ENCODE peak calls at places on chromosomes 12 and 14, in five cellular contexts. B, E, C, D and K are unnamed samples.

GRCh38 chr12:69834147-69834546 is 9.1 kb downstream of the MYRFL start:
- DNase-seq in B (no peak), C (no peak), E (no peak), D (no peak), K (no peak)

GRCh38 chr12:90954428-90954827 is 548 bp downstream of the CCER1 start:
- DNase-seq in B (no peak), E (no peak), C (no peak), D (no peak), K (no peak)

GRCh38 chr12:47509398-47509851 is 196.4 kb downstream of the RPAP3 start:
- DNase-seq in E (peak; percentile 79), D (no peak), C (no peak), B (no peak), K (peak; percentile 82)

GRCh38 chr12:6201775-6202292 is 1.6 kb downstream of the CD9 start:
- DNase-seq in E (no peak), C (no peak), D (no peak), B (no peak), K (no peak)

GRCh38 chr12:112985655-112986290 is 7.5 kb downstream of the OAS2 start:
- DNase-seq in D (no peak), C (no peak), B (no peak), E (no peak), K (no peak)

GRCh38 chr14:69094481-69094880 is 58.4 kb downstream of the DCAF5 start:
- DNase-seq in D (peak; percentile 61), E (no peak), C (no peak), B (no peak), K (peak; percentile 19)

GRCh38 chr12:46110220-46110700 is 119.9 kb upstream of the SCAF11 start:
- DNase-seq in D (no peak), E (no peak), C (no peak), B (no peak), K (no peak)

GRCh38 chr12:112599871-112600270 is 181.1 kb downstream of the PTPN11 start:
- DNase-seq in C (no peak), D (no peak), E (no peak), B (no peak), K (no peak)

GRCh38 chr12:10301103-10301502 is 6.6 kb upstream of the KLRD1 start:
- DNase-seq in D (no peak), B (no peak), C (no peak), E (peak; percentile 51), K (no peak)

GRCh38 chr12:98466970-98467369 is 48.4 kb upstream of the TMPO start:
- DNase-seq in B (no peak), D (no peak), C (no peak), E (no peak), K (no peak)

GRCh38 chr14:92160619-92161018 is 38.9 kb downstream of the CPSF2 start:
- DNase-seq in D (no peak), C (no peak), B (no peak), E (peak; percentile 58), K (peak; percentile 91)

GRCh38 chr12:51869931-51870330 is 18.0 kb upstream of the ANKRD33 start:
- DNase-seq in E (no peak), C (no peak), B (no peak), D (no peak), K (no peak)

GRCh38 chr12:50916292-50916691 is 36.1 kb upstream of the HIGD1C start:
- DNase-seq in C (no peak), E (no peak), D (no peak), B (no peak), K (no peak)

GRCh38 chr14:102227184-102227964 is 77.6 kb downstream of the MOK start:
- DNase-seq in D (no peak), E (no peak), C (no peak), B (no peak), K (no peak)

GRCh38 chr12:102833687-102834435 is 83.2 kb downstream of the PAH start:
- DNase-seq in E (no peak), C (peak; percentile 66), D (peak; percentile 70), B (peak; percentile 70), K (no peak)

GRCh38 chr14:77375973-77376372 is 921 bp downstream of the TMED8 start:
- DNase-seq in E (no peak), C (no peak), D (no peak), B (no peak), K (no peak)

GRCh38 chr12:13452955-13453570 is 256.5 kb downstream of the EMP1 start:
- DNase-seq in B (no peak), C (no peak), D (no peak), E (no peak), K (no peak)

GRCh38 chr14:30251017-30251416 is 307.9 kb upstream of the G2E3 start:
- DNase-seq in E (no peak), B (no peak), C (no peak), D (no peak), K (no peak)

GRCh38 chr12:94874086-94874985 is 129.2 kb downstream of the NDUFA12 start:
- DNase-seq in C (no peak), E (no peak), B (no peak), D (no peak), K (no peak)

GRCh38 chr14:96574633-96575191 is 72.5 kb downstream of the PAPOLA start:
- DNase-seq in D (no peak), C (no peak), B (no peak), E (no peak), K (peak; percentile 82)

GRCh38 chr12:26633591-26634210 is 199.3 kb downstream of the ITPR2 start:
- DNase-seq in C (no peak), E (peak; percentile 60), D (peak; percentile 47), B (no peak), K (peak; percentile 75)

GRCh38 chr12:29149691-29150382 is 759 bp downstream of the FAR2 start:
- DNase-seq in E (no peak), D (peak; percentile 38), B (peak; percentile 56), C (no peak), K (no peak)

GRCh38 chr14:52360831-52361230 is 46.7 kb downstream of the PTGER2 start:
- DNase-seq in E (peak; percentile 57), D (peak; percentile 73), B (no peak), C (no peak), K (no peak)

GRCh38 chr14:105890474-105891220 is 364.3 kb downstream of the TMEM121 start:
- DNase-seq in B (no peak), E (no peak), D (no peak), C (no peak), K (no peak)

GRCh38 chr12:52871291-52871961 is 22.6 kb upstream of the KRT78 start:
- DNase-seq in C (no peak), B (no peak), D (peak; percentile 42), E (peak; percentile 84), K (peak; percentile 73)

GRCh38 chr12:13318231-13319015 is 121.9 kb downstream of the EMP1 start:
- DNase-seq in C (no peak), D (peak; percentile 78), E (no peak), B (no peak), K (no peak)

GRCh38 chr12:25388216-25388615 is 137.5 kb upstream of the KRAS start:
- DNase-seq in B (no peak), D (no peak), C (no peak), E (no peak), K (peak; percentile 25)

GRCh38 chr14:104096751-104097700 is 11.5 kb downstream of the ASPG start:
- DNase-seq in D (no peak), E (no peak), C (no peak), B (peak; percentile 59), K (no peak)

GRCh38 chr14:49865431-49865859 is 12.9 kb upstream of the NEMF start:
- DNase-seq in C (peak; percentile 67), B (peak; percentile 75), E (peak; percentile 71), D (peak; percentile 77), K (peak; percentile 63)

GRCh38 chr14:67645414-67645813 is 25.7 kb downstream of the ARG2 start:
- DNase-seq in E (no peak), B (no peak), C (no peak), D (no peak), K (no peak)

DNA sequence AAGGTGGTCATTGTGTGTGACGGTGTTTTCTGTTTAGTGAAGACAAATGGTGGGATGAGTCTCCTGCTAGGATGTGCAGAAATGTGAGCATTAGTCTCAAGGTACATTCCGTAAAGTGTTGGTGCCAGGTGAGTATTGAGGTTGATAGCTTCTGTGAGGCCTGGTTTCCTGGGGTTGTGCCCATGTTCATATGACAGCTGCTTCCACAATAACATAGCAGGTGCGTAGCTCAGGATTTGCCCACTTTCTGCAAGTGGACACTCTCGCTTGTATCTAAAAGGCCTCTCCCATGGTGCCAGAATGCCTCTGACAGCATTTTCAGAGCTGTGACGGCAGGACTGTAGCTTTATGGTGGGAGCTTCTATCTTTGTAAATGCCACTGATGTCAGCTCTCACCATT is 832.0 kb downstream of the DIO2 start:
- DNase-seq in E (no peak), D (no peak), C (no peak), B (no peak), K (no peak)
- H3K23ac ChIP-seq in E (no peak overlapping the region), D (no peak overlapping the region), C (no peak overlapping the region), B (no peak overlapping the region), K (no peak overlapping the region)

GRCh38 chr14:59325906-59326305 is 137.4 kb downstream of the DAAM1 start:
- DNase-seq in B (no peak), C (no peak), D (no peak), E (peak; percentile 49), K (peak; percentile 84)
- H3K23ac ChIP-seq in B (no peak overlapping the region), C (no peak overlapping the region), D (no peak overlapping the region), E (no peak overlapping the region), K (no peak overlapping the region)

GRCh38 chr12:43840338-43840737 is 4.5 kb downstream of the TMEM117 start:
- DNase-seq in C (no peak), B (no peak), D (no peak), E (no peak), K (no peak)
- H3K23ac ChIP-seq in C (no peak overlapping the region), B (no peak overlapping the region), D (no peak overlapping the region), E (no peak overlapping the region), K (peak overlapping the region; percentile 25)

GRCh38 chr12:124514996-124515932 is 52.1 kb downstream of the NCOR2 start:
- DNase-seq in B (no peak), E (no peak), C (no peak), D (no peak), K (no peak)
- H3K23ac ChIP-seq in B (no peak overlapping the region), E (peak overlapping the region; percentile 46), C (peak overlapping the region; percentile 58), D (no peak overlapping the region), K (no peak overlapping the region)